ENCODE peak calls at places on chromosomes 2 and 18, in eight cellular contexts. W is H1, H is HCT116, V is endothelial cell of umbilical vein, I is GM23338, O is HepG2, B is K562, T is GM12878. D is an unnamed sample.

GRCh38 chr2:101339236-101339865 is 30.9 kb upstream of the RNF149 start:
- DNase-seq in W (no peak), H (no peak), V (no peak), I (peak), O (no peak), B (no peak), T (no peak), D (no peak)

GRCh38 chr2:232528746-232529445 is 2.9 kb downstream of the CHRND start:
- DNase-seq in W (no peak), H (no peak), V (no peak), I (no peak), O (no peak), B (no peak), T (no peak), D (no peak)

GRCh38 chr2:232200195-232200594 is 178.4 kb upstream of the ALPP start:
- DNase-seq in W (no peak), H (no peak), V (no peak), I (no peak), O (no peak), B (no peak), T (no peak), D (no peak)

GRCh38 chr2:12717988-12718661 is 1.4 kb downstream of the TRIB2 start:
- DNase-seq in W (no peak), H (no peak), V (peak), I (peak), O (no peak), B (peak), T (no peak), D (no peak)

GRCh38 chr2:217218269-217219140 is 358.6 kb upstream of the TNP1 start:
- DNase-seq in W (no peak), H (no peak), V (no peak), I (no peak), O (no peak), B (peak), T (no peak), D (no peak)

GRCh38 chr2:172072279-172072678 is 13.0 kb upstream of the DLX1 start:
- DNase-seq in W (no peak), H (no peak), V (no peak), I (no peak), O (no peak), B (no peak), T (no peak), D (no peak)

GRCh38 chr2:237915576-237915975 is 51.2 kb upstream of the UBE2F start:
- DNase-seq in W (no peak), H (no peak), V (no peak), I (no peak), O (no peak), B (no peak), T (no peak), D (no peak)

GRCh38 chr2:38583524-38583923 is 19.2 kb downstream of the HNRNPLL start:
- DNase-seq in W (no peak), H (no peak), V (no peak), I (no peak), O (no peak), B (no peak), T (no peak), D (no peak)

GRCh38 chr2:199602271-199602895 is 144.6 kb upstream of the SATB2 start:
- DNase-seq in W (no peak), H (peak), V (no peak), I (peak), O (peak), B (peak), T (no peak), D (peak)

GRCh38 chr2:86138736-86139625 is 32.9 kb downstream of the PTCD3 start:
- DNase-seq in W (no peak), H (no peak), V (no peak), I (no peak), O (no peak), B (no peak), T (no peak), D (no peak)

GRCh38 chr2:41167014-41167413 is 715.1 kb upstream of the SLC8A1 start:
- DNase-seq in W (peak), H (no peak), V (no peak), I (peak), O (no peak), B (no peak), T (no peak), D (no peak)

GRCh38 chr2:170350929-170351826 is 173.2 kb downstream of the MYO3B start:
- DNase-seq in W (no peak), H (no peak), V (no peak), I (no peak), O (no peak), B (no peak), T (no peak), D (no peak)

DNA sequence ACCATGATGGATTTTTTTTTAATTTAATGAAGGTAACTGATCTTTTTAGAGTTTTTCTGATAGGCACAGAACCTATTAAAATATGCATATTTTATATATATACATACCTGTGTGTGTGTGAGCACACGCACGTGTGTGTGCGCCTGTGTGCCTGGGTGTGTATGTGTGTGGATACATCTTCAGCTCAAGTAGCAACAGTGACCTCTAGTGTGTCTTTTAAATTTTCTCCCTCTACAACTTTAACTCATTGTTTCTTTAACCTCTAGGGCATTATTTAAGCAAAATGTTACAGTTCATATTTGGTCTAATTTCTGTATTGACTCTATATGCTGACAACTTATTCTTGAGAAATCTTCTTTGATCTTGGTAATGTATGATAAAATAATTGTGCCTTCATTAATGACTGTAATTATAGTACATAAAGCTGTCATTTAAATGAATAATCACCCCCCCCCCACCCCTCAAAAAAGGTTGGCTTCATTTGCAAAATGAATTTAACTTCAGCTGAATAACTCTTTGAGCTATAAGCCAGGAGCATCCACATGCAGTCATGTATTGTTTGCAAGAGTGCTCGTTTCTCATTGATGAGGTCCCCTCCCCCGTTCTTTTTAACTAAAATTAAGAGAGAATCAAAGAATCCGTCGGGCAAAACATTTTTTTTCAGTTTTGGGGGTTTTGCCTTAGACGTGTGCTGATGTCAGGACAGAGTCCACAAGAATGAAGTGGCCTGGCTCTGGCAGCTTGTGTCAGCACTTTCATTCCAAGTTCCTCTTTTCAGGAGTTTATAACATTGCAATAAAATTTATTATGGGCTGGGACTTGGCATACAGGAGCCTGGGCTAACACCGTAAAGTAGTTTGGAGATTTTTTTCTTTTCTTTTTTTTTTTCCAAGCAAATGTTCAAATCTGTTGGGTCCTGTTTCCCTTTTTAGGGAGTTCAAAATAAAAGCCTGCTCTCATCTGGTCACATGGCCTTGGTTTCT is 80.0 kb downstream of the ETAA1 start:
- DNase-seq in W (no peak), H (peak), V (peak), I (peak), O (peak), B (peak), T (no peak), D (peak)
- TF ChIP-seq POLR2AphosphoS5 in W (no peak), H (no peak), V (no peak), I (no peak), O (no peak), B (no peak), T (no peak), D (no peak)

GRCh38 chr2:182866095-182866460 is 359 bp downstream of the FRZB start:
- DNase-seq in W (no peak), H (no peak), V (no peak), I (peak), O (no peak), B (no peak), T (no peak), D (no peak)
- TF ChIP-seq EZH2 in W (no peak), H (no peak), V (peak), I (no peak), O (no peak), B (no peak), T (no peak), D (no peak)

DNA sequence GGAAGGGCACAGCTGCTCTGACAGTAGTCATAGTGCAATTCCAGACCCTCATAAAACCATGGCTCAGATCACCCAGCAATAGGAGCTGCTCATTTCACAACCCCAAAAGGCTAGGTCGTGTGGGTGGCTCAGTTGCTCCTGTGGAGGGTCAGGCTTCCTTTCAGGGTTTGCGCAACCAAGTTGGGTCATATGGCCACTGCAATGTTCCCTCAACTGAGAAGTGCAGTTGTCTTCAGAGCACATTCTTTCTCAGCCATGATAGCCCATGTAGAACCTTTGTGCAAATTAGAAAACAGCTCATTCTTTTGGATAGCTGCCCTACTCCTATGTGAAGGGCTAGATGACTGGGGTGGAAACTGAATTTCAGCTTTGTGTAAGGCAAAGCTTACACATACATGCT is 3.2 kb downstream of the SERPINB13 start:
- DNase-seq in W (no peak), H (no peak), V (no peak), I (no peak), O (no peak), B (no peak), T (no peak), D (no peak)
- TF ChIP-seq POLR2AphosphoS5 in W (no peak), H (no peak), V (no peak), I (no peak), O (no peak), B (no peak), T (no peak), D (no peak)

GRCh38 chr2:44944952-44945612 is 3.6 kb downstream of the SIX3 start:
- DNase-seq in W (no peak), H (no peak), V (no peak), I (no peak), O (no peak), B (no peak), T (no peak), D (no peak)
- TF ChIP-seq EZH2 in W (no peak), H (no peak), V (no peak), I (peak), O (no peak), B (no peak), T (no peak), D (no peak)

D was measured in SK-N-MC.